ENCODE peak calls at places on chromosomes 7 and 10, in ten cellular contexts. One of them, this sample, is unnamed.
A peak's percentile ranks its signal among the peaks of the same experiment; 100 is the strongest.

GRCh38 chr7:151311294-151311864 is 30.2 kb upstream of the NUB1 start:
- DNase-seq in activated naive CD4-positive, alpha-beta T cell treated with anti-CD3 and anti-CD28 coated beads for 36 hours: peak; percentile 59
- DNase-seq in NCI-H146: peak; percentile 34
- DNase-seq in NCI-H1092 treated with DMSO at 0.1 percent for 48 hours: no peak
- DNase-seq in BJ: no peak
- DNase-seq in GM12865: peak; percentile 51
- DNase-seq in AG04450: no peak
- DNase-seq in putamen: no peak
- DNase-seq in GM12878: no peak
- DNase-seq in iris pigment epithelial cell: no peak
- DNase-seq in this sample: no peak

GRCh38 chr10:69801434-69802315 is at the start of gene COL13A1:
- DNase-seq in activated naive CD4-positive, alpha-beta T cell treated with anti-CD3 and anti-CD28 coated beads for 36 hours: no peak
- DNase-seq in NCI-H146: peak; percentile 21
- DNase-seq in NCI-H1092 treated with DMSO at 0.1 percent for 48 hours: no peak
- DNase-seq in BJ: no peak
- DNase-seq in GM12865: no peak
- DNase-seq in AG04450: no peak
- DNase-seq in putamen: no peak
- DNase-seq in GM12878: no peak
- DNase-seq in iris pigment epithelial cell: peak; percentile 69
- DNase-seq in this sample: peak; percentile 21

GRCh38 chr7:72805526-72806494 is 22.2 kb downstream of the TYW1B start:
- DNase-seq in activated naive CD4-positive, alpha-beta T cell treated with anti-CD3 and anti-CD28 coated beads for 36 hours: no peak
- DNase-seq in NCI-H146: no peak
- DNase-seq in NCI-H1092 treated with DMSO at 0.1 percent for 48 hours: no peak
- DNase-seq in BJ: peak; percentile 19
- DNase-seq in GM12865: no peak
- DNase-seq in AG04450: no peak
- DNase-seq in putamen: peak; percentile 60
- DNase-seq in GM12878: no peak
- DNase-seq in iris pigment epithelial cell: peak; percentile 85
- DNase-seq in this sample: peak; percentile 44

GRCh38 chr7:118352854-118353453 is 128.4 kb downstream of the ANKRD7 start:
- DNase-seq in activated naive CD4-positive, alpha-beta T cell treated with anti-CD3 and anti-CD28 coated beads for 36 hours: no peak
- DNase-seq in NCI-H146: peak; percentile 23
- DNase-seq in NCI-H1092 treated with DMSO at 0.1 percent for 48 hours: peak; percentile 54
- DNase-seq in BJ: no peak
- DNase-seq in GM12865: peak; percentile 20
- DNase-seq in AG04450: no peak
- DNase-seq in putamen: peak; percentile 33
- DNase-seq in GM12878: no peak
- DNase-seq in iris pigment epithelial cell: peak; percentile 7
- DNase-seq in this sample: peak; percentile 51

GRCh38 chr10:77820349-77820748 is 106.2 kb downstream of the DLG5 start:
- DNase-seq in activated naive CD4-positive, alpha-beta T cell treated with anti-CD3 and anti-CD28 coated beads for 36 hours: no peak
- DNase-seq in NCI-H146: no peak
- DNase-seq in NCI-H1092 treated with DMSO at 0.1 percent for 48 hours: no peak
- DNase-seq in BJ: no peak
- DNase-seq in GM12865: no peak
- DNase-seq in AG04450: no peak
- DNase-seq in putamen: no peak
- DNase-seq in GM12878: no peak
- DNase-seq in iris pigment epithelial cell: peak; percentile 43
- DNase-seq in this sample: peak; percentile 86

GRCh38 chr10:21776883-21777282 is 226.6 kb downstream of the DNAJC1 start:
- DNase-seq in activated naive CD4-positive, alpha-beta T cell treated with anti-CD3 and anti-CD28 coated beads for 36 hours: no peak
- DNase-seq in NCI-H146: no peak
- DNase-seq in NCI-H1092 treated with DMSO at 0.1 percent for 48 hours: no peak
- DNase-seq in BJ: no peak
- DNase-seq in GM12865: no peak
- DNase-seq in AG04450: no peak
- DNase-seq in putamen: no peak
- DNase-seq in GM12878: no peak
- DNase-seq in iris pigment epithelial cell: no peak
- DNase-seq in this sample: no peak

GRCh38 chr7:73831656-73832579 is 1.1 kb downstream of the CLDN4 start:
- DNase-seq in activated naive CD4-positive, alpha-beta T cell treated with anti-CD3 and anti-CD28 coated beads for 36 hours: no peak
- DNase-seq in NCI-H146: no peak
- DNase-seq in NCI-H1092 treated with DMSO at 0.1 percent for 48 hours: peak; percentile 55
- DNase-seq in BJ: no peak
- DNase-seq in GM12865: no peak
- DNase-seq in AG04450: no peak
- DNase-seq in putamen: no peak
- DNase-seq in GM12878: no peak
- DNase-seq in iris pigment epithelial cell: no peak
- DNase-seq in this sample: peak; percentile 30

GRCh38 chr10:100637785-100638184 is 102.0 kb downstream of the HIF1AN start:
- DNase-seq in activated naive CD4-positive, alpha-beta T cell treated with anti-CD3 and anti-CD28 coated beads for 36 hours: no peak
- DNase-seq in NCI-H146: no peak
- DNase-seq in NCI-H1092 treated with DMSO at 0.1 percent for 48 hours: peak; percentile 2
- DNase-seq in BJ: no peak
- DNase-seq in GM12865: no peak
- DNase-seq in AG04450: no peak
- DNase-seq in putamen: no peak
- DNase-seq in GM12878: no peak
- DNase-seq in iris pigment epithelial cell: no peak
- DNase-seq in this sample: no peak

GRCh38 chr10:127040756-127041155 is 135.5 kb downstream of the DOCK1 start:
- DNase-seq in activated naive CD4-positive, alpha-beta T cell treated with anti-CD3 and anti-CD28 coated beads for 36 hours: no peak
- DNase-seq in NCI-H146: no peak
- DNase-seq in NCI-H1092 treated with DMSO at 0.1 percent for 48 hours: no peak
- DNase-seq in BJ: no peak
- DNase-seq in GM12865: no peak
- DNase-seq in AG04450: no peak
- DNase-seq in putamen: no peak
- DNase-seq in GM12878: no peak
- DNase-seq in iris pigment epithelial cell: peak; percentile 6
- DNase-seq in this sample: no peak

GRCh38 chr7:150401861-150402631 is 22.9 kb downstream of the ZNF775 start:
- DNase-seq in activated naive CD4-positive, alpha-beta T cell treated with anti-CD3 and anti-CD28 coated beads for 36 hours: no peak
- DNase-seq in NCI-H146: no peak
- DNase-seq in NCI-H1092 treated with DMSO at 0.1 percent for 48 hours: no peak
- DNase-seq in BJ: no peak
- DNase-seq in GM12865: no peak
- DNase-seq in AG04450: no peak
- DNase-seq in putamen: no peak
- DNase-seq in GM12878: no peak
- DNase-seq in iris pigment epithelial cell: no peak
- DNase-seq in this sample: no peak

GRCh38 chr7:133859191-133859590 is 267.9 kb upstream of the LRGUK start:
- DNase-seq in activated naive CD4-positive, alpha-beta T cell treated with anti-CD3 and anti-CD28 coated beads for 36 hours: no peak
- DNase-seq in NCI-H146: peak; percentile 97
- DNase-seq in NCI-H1092 treated with DMSO at 0.1 percent for 48 hours: peak; percentile 92
- DNase-seq in BJ: no peak
- DNase-seq in GM12865: no peak
- DNase-seq in AG04450: no peak
- DNase-seq in putamen: no peak
- DNase-seq in GM12878: no peak
- DNase-seq in iris pigment epithelial cell: no peak
- DNase-seq in this sample: no peak

GRCh38 chr7:80346704-80347103 is 165.2 kb downstream of the GNAT3 start:
- DNase-seq in activated naive CD4-positive, alpha-beta T cell treated with anti-CD3 and anti-CD28 coated beads for 36 hours: peak; percentile 6
- DNase-seq in NCI-H146: no peak
- DNase-seq in NCI-H1092 treated with DMSO at 0.1 percent for 48 hours: no peak
- DNase-seq in BJ: no peak
- DNase-seq in GM12865: no peak
- DNase-seq in AG04450: no peak
- DNase-seq in putamen: no peak
- DNase-seq in GM12878: no peak
- DNase-seq in iris pigment epithelial cell: peak; percentile 71
- DNase-seq in this sample: peak; percentile 99

GRCh38 chr10:97065128-97065527 is 120.6 kb downstream of the SLIT1 start:
- DNase-seq in activated naive CD4-positive, alpha-beta T cell treated with anti-CD3 and anti-CD28 coated beads for 36 hours: no peak
- DNase-seq in NCI-H146: peak; percentile 44
- DNase-seq in NCI-H1092 treated with DMSO at 0.1 percent for 48 hours: peak; percentile 39
- DNase-seq in BJ: no peak
- DNase-seq in GM12865: no peak
- DNase-seq in AG04450: no peak
- DNase-seq in putamen: no peak
- DNase-seq in GM12878: no peak
- DNase-seq in iris pigment epithelial cell: no peak
- DNase-seq in this sample: peak; percentile 61

GRCh38 chr7:122300607-122301079 is 3.9 kb downstream of the FEZF1 start:
- DNase-seq in activated naive CD4-positive, alpha-beta T cell treated with anti-CD3 and anti-CD28 coated beads for 36 hours: no peak
- DNase-seq in NCI-H146: no peak
- DNase-seq in NCI-H1092 treated with DMSO at 0.1 percent for 48 hours: peak; percentile 33
- DNase-seq in BJ: no peak
- DNase-seq in GM12865: no peak
- DNase-seq in AG04450: no peak
- DNase-seq in putamen: no peak
- DNase-seq in GM12878: no peak
- DNase-seq in iris pigment epithelial cell: no peak
- DNase-seq in this sample: peak; percentile 11

GRCh38 chr7:148481965-148482626 is 108.5 kb upstream of the C7orf33 start:
- DNase-seq in activated naive CD4-positive, alpha-beta T cell treated with anti-CD3 and anti-CD28 coated beads for 36 hours: no peak
- DNase-seq in NCI-H146: no peak
- DNase-seq in NCI-H1092 treated with DMSO at 0.1 percent for 48 hours: no peak
- DNase-seq in BJ: no peak
- DNase-seq in GM12865: no peak
- DNase-seq in AG04450: no peak
- DNase-seq in putamen: no peak
- DNase-seq in GM12878: no peak
- DNase-seq in iris pigment epithelial cell: no peak
- DNase-seq in this sample: no peak

This sample was measured in renal cortical epithelial cell.